ENCODE peak calls at places on chromosomes 4 and X, in seven cellular contexts. One of them, this sample, is unnamed.
A peak's percentile ranks its signal among the peaks of the same experiment; 100 is the strongest.

GRCh38 chrX:132669142-132669541 is 180.3 kb upstream of the MBNL3 start:
- DNase-seq in suprapubic skin: no peak
- DNase-seq in heart left ventricle: no peak
- DNase-seq in right lobe of liver: no peak
- DNase-seq in sigmoid colon: no peak
- DNase-seq in erythroblast: no peak
- DNase-seq in esophagus squamous epithelium: no peak
- DNase-seq in this sample: no peak

GRCh38 chr4:18314731-18315130 is 293.2 kb upstream of the LCORL start:
- DNase-seq in sigmoid colon: no peak
- DNase-seq in esophagus squamous epithelium: no peak
- DNase-seq in right lobe of liver: no peak
- DNase-seq in erythroblast: no peak
- DNase-seq in heart left ventricle: no peak
- DNase-seq in suprapubic skin: no peak
- DNase-seq in this sample: no peak

GRCh38 chr4:155506761-155507160 is 130.0 kb upstream of the MAP9 start:
- DNase-seq in esophagus squamous epithelium: no peak
- DNase-seq in suprapubic skin: no peak
- DNase-seq in right lobe of liver: no peak
- DNase-seq in erythroblast: no peak
- DNase-seq in sigmoid colon: no peak
- DNase-seq in heart left ventricle: no peak
- DNase-seq in this sample: no peak

GRCh38 chrX:68699960-68700746 is 52.7 kb downstream of the STARD8 start:
- DNase-seq in erythroblast: peak; percentile 74
- DNase-seq in right lobe of liver: no peak
- DNase-seq in sigmoid colon: no peak
- DNase-seq in esophagus squamous epithelium: no peak
- DNase-seq in suprapubic skin: no peak
- DNase-seq in heart left ventricle: no peak
- DNase-seq in this sample: no peak

GRCh38 chrX:93985621-93986020 is 311.6 kb downstream of the FAM133A start:
- DNase-seq in heart left ventricle: no peak
- DNase-seq in right lobe of liver: no peak
- DNase-seq in sigmoid colon: no peak
- DNase-seq in esophagus squamous epithelium: no peak
- DNase-seq in suprapubic skin: no peak
- DNase-seq in erythroblast: no peak
- DNase-seq in this sample: no peak

GRCh38 chr4:75340561-75340960 is 173.6 kb downstream of the RCHY1 start:
- DNase-seq in suprapubic skin: no peak
- DNase-seq in esophagus squamous epithelium: no peak
- DNase-seq in sigmoid colon: no peak
- DNase-seq in erythroblast: no peak
- DNase-seq in heart left ventricle: no peak
- DNase-seq in right lobe of liver: no peak
- DNase-seq in this sample: no peak

GRCh38 chr4:2804449-2804972 is 11.6 kb downstream of the SH3BP2 start:
- DNase-seq in sigmoid colon: peak; percentile 59
- DNase-seq in suprapubic skin: peak; percentile 60
- DNase-seq in erythroblast: no peak
- DNase-seq in right lobe of liver: no peak
- DNase-seq in heart left ventricle: no peak
- DNase-seq in esophagus squamous epithelium: no peak
- DNase-seq in this sample: no peak

GRCh38 chrX:71533514-71533849 is 578 bp downstream of the OGT start:
- DNase-seq in right lobe of liver: no peak
- DNase-seq in esophagus squamous epithelium: no peak
- DNase-seq in erythroblast: no peak
- DNase-seq in suprapubic skin: no peak
- DNase-seq in sigmoid colon: no peak
- DNase-seq in heart left ventricle: no peak
- DNase-seq in this sample: no peak

GRCh38 chrX:72532371-72532770 is 40.3 kb downstream of the HDAC8 start:
- DNase-seq in sigmoid colon: no peak
- DNase-seq in erythroblast: peak; percentile 53
- DNase-seq in suprapubic skin: no peak
- DNase-seq in esophagus squamous epithelium: no peak
- DNase-seq in heart left ventricle: no peak
- DNase-seq in right lobe of liver: no peak
- DNase-seq in this sample: no peak

GRCh38 chrX:39020051-39020669 is 218.9 kb downstream of the MID1IP1 start:
- DNase-seq in suprapubic skin: no peak
- DNase-seq in sigmoid colon: no peak
- DNase-seq in esophagus squamous epithelium: no peak
- DNase-seq in right lobe of liver: no peak
- DNase-seq in erythroblast: no peak
- DNase-seq in heart left ventricle: no peak
- DNase-seq in this sample: no peak

DNA sequence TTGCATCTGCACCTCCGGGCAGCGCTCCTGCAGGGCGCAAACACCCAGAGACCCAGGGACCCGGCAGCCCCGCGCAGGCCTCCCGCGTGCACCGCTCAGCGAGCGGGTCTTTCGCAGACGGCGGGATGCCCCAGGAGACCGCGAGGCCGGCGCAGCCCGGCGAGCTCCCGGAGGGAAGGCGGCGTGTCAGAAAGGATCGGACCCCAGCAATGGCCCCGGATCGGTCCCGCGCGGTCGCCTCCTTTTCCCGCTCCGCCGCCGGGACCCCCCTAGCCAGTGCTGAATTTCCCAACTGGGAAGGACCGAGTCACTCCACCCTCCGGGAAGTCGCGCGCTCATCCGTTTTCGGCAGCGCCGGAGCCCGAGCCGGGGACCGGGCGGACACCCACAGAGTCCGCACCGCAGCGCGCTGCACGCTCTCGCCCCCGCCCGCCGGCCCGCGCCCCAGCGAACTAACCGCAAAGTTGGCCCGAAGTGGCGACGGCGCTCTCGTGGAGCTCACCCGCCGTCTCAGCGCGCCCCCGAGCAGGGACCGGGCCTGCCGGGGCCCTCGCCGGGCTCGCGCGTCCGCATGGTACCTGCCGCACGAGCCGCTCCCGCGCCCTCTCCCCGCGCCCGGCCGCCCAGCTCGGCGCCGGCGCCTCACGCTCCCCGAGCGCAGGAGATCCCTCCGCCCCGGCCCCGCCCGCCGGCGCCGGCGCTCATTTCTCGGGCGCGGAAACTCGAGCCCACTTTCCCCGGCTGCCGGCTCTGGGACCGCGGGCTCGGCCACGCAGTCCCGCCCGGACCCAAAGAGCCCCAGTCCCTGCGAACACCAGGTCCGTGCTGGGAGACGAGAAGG is at the start of gene FAT1:
- DNase-seq in right lobe of liver: peak; percentile 72
- DNase-seq in esophagus squamous epithelium: no peak
- DNase-seq in suprapubic skin: peak; percentile 69
- DNase-seq in sigmoid colon: peak; percentile 85
- DNase-seq in erythroblast: peak; percentile 80
- DNase-seq in heart left ventricle: peak; percentile 73
- DNase-seq in this sample: no peak
- TF ChIP-seq POLR2A in right lobe of liver: peak; percentile 84
- TF ChIP-seq POLR2A in esophagus squamous epithelium: peak; percentile 39
- TF ChIP-seq POLR2A in suprapubic skin: no peak
- TF ChIP-seq POLR2A in sigmoid colon: peak; percentile 43
- TF ChIP-seq POLR2A in erythroblast: no peak
- TF ChIP-seq POLR2A in heart left ventricle: no peak
- TF ChIP-seq POLR2A in this sample: no peak

GRCh38 chr4:64895031-64895430 is 485.8 kb upstream of the TECRL start:
- DNase-seq in suprapubic skin: no peak
- DNase-seq in erythroblast: no peak
- DNase-seq in heart left ventricle: no peak
- DNase-seq in sigmoid colon: no peak
- DNase-seq in esophagus squamous epithelium: no peak
- DNase-seq in right lobe of liver: no peak
- DNase-seq in this sample: no peak
- TF ChIP-seq POLR2A in suprapubic skin: no peak
- TF ChIP-seq POLR2A in erythroblast: no peak
- TF ChIP-seq POLR2A in heart left ventricle: no peak
- TF ChIP-seq POLR2A in sigmoid colon: no peak
- TF ChIP-seq POLR2A in esophagus squamous epithelium: no peak
- TF ChIP-seq POLR2A in right lobe of liver: no peak
- TF ChIP-seq POLR2A in this sample: no peak

DNA sequence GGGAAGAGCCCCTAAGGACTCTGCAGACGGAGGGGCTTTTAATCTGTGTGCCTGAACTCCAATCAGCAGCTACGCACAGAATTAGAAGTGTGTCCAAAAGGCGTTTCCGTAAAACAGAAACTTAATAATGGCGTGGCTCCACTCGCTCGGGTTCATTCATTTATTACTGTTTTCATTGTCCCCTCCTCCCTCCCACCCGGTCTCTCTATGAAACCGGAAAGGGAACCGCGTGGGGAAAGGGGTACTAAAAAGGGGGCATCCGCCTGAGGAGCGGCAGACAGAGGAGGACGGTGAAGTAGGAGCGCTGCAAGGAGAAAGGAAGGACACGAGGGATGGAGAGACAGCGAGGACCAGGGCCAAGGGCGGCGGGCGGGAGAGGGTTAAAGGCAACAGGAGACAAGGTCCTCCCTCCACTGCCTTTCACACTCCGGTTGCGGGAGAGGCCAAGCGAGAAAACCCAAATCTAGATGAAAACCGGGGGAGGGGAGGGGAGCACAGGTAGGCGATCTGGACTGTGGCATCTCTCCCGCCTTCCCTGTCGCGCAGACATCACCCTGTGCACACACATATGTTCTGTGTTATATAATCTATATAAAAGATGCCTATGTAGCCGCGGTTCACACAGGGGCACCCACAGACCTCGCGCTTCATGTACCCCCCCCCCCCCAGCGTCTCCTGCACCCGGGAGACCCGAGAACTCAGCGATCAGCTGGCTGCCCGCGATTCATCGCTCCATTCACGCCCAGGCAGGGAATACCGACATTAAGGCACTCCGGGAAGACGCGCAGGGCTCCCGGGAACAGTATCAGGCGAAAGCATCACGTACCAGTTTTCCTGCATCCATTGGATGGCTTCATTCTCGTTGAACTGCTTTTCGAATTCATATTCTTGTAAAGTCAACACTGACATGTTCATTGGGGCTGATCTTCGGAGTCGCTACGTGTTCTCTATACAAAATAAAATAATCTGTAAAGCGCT is 705 bp downstream of the ELOVL6 start:
- DNase-seq in right lobe of liver: peak; percentile 70
- DNase-seq in heart left ventricle: peak; percentile 28
- DNase-seq in esophagus squamous epithelium: no peak
- DNase-seq in sigmoid colon: peak; percentile 70
- DNase-seq in suprapubic skin: peak; percentile 71
- DNase-seq in erythroblast: peak; percentile 71
- DNase-seq in this sample: peak; percentile 29
- TF ChIP-seq POLR2A in right lobe of liver: no peak
- TF ChIP-seq POLR2A in heart left ventricle: no peak
- TF ChIP-seq POLR2A in esophagus squamous epithelium: no peak
- TF ChIP-seq POLR2A in sigmoid colon: no peak
- TF ChIP-seq POLR2A in suprapubic skin: no peak
- TF ChIP-seq POLR2A in erythroblast: no peak
- TF ChIP-seq POLR2A in this sample: peak; percentile 70

DNA sequence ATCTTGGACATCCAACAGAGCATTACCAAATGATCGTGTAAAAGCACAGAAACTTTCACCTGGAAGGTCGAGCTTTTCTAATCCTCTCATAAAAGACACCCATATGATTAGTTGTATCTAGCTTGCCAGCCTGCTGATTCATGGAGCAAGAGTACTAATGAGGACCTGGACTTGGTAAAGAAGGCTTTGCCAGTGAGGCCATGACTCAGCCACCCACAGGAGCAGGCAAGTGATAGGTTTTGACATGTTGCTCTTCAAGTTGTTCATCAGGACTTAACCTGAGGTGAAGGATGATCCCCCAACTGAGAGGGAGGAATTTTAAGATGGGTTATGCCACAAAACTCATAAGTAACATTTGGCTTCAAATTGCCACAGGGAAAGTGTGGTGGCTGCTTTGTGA is 24.7 kb upstream of the EPGN start:
- DNase-seq in erythroblast: peak; percentile 3
- DNase-seq in esophagus squamous epithelium: no peak
- DNase-seq in right lobe of liver: no peak
- DNase-seq in heart left ventricle: no peak
- DNase-seq in suprapubic skin: no peak
- DNase-seq in sigmoid colon: no peak
- DNase-seq in this sample: no peak
- TF ChIP-seq POLR2A in erythroblast: no peak
- TF ChIP-seq POLR2A in esophagus squamous epithelium: no peak
- TF ChIP-seq POLR2A in right lobe of liver: no peak
- TF ChIP-seq POLR2A in heart left ventricle: no peak
- TF ChIP-seq POLR2A in suprapubic skin: no peak
- TF ChIP-seq POLR2A in sigmoid colon: no peak
- TF ChIP-seq POLR2A in this sample: no peak

GRCh38 chrX:19344661-19345060 is 934 bp downstream of the PDHA1 start:
- DNase-seq in suprapubic skin: no peak
- DNase-seq in right lobe of liver: no peak
- DNase-seq in esophagus squamous epithelium: no peak
- DNase-seq in erythroblast: peak; percentile 22
- DNase-seq in sigmoid colon: no peak
- DNase-seq in heart left ventricle: no peak
- DNase-seq in this sample: no peak

GRCh38 chrX:19343085-19343461 is 654 bp upstream of the PDHA1 start:
- DNase-seq in sigmoid colon: no peak
- DNase-seq in right lobe of liver: no peak
- DNase-seq in heart left ventricle: no peak
- DNase-seq in suprapubic skin: no peak
- DNase-seq in erythroblast: no peak
- DNase-seq in esophagus squamous epithelium: no peak
- DNase-seq in this sample: no peak

GRCh38 chrX:19342331-19342906 is 1.3 kb upstream of the PDHA1 start:
- DNase-seq in sigmoid colon: no peak
- DNase-seq in esophagus squamous epithelium: no peak
- DNase-seq in heart left ventricle: no peak
- DNase-seq in suprapubic skin: no peak
- DNase-seq in right lobe of liver: no peak
- DNase-seq in erythroblast: peak; percentile 6
- DNase-seq in this sample: no peak

GRCh38 chrX:19344207-19344534 is 444 bp downstream of the PDHA1 start:
- DNase-seq in erythroblast: no peak
- DNase-seq in esophagus squamous epithelium: no peak
- DNase-seq in sigmoid colon: no peak
- DNase-seq in suprapubic skin: no peak
- DNase-seq in right lobe of liver: no peak
- DNase-seq in heart left ventricle: no peak
- DNase-seq in this sample: no peak

DNA sequence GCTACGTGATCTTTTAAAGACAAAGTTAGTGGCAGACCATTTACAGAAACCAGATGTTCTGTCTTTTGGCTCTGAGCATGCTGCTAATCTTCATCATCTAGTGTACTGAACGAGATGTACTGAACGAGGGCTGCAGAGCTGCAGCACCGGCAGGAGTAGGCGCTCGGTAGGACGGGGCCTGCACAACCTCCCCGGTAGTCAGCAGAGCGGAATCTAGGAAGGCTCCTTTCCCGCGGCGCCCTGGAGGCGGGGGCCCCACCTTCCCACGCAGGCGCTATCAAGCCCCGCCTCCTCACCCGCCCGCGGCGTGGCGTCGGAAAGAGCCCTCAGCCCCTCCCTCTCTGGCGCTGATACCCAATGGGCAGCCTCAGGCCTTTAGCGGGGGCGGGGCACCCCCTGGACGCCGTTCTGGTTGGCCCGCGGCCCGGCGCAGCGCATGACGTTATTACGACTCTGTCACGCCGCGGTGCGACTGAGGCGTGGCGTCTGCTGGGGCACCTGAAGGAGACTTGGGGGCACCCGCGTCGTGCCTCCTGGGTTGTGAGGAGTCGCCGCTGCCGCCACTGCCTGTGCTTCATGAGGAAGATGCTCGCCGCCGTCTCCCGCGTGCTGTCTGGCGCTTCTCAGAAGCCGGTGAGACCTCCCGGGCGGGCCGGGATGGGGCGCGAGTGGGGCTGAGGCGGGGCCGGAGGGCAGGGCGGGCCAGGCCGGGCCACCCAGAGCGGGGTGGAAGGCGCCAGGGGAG is at the start of gene PDHA1:
- DNase-seq in sigmoid colon: peak; percentile 96
- DNase-seq in esophagus squamous epithelium: peak; percentile 64
- DNase-seq in erythroblast: peak; percentile 94
- DNase-seq in heart left ventricle: peak; percentile 93
- DNase-seq in suprapubic skin: peak; percentile 94
- DNase-seq in right lobe of liver: peak; percentile 94
- DNase-seq in this sample: peak; percentile 74
- TF ChIP-seq POLR2A in sigmoid colon: peak; percentile 39
- TF ChIP-seq POLR2A in esophagus squamous epithelium: peak; percentile 35
- TF ChIP-seq POLR2A in erythroblast: peak; percentile 86
- TF ChIP-seq POLR2A in heart left ventricle: peak; percentile 74
- TF ChIP-seq POLR2A in suprapubic skin: no peak
- TF ChIP-seq POLR2A in right lobe of liver: peak; percentile 61
- TF ChIP-seq POLR2A in this sample: peak; percentile 58